ENCODE peak calls at places on chromosome 1, in nine cellular contexts. D, R, F, L, G, O, X, A and Z are unnamed samples.

GRCh38 chr1:202143768-202144509 is 598 bp downstream of the ARL8A start:
- DNase-seq in A (no peak), O (no peak), D (peak; percentile 19), G (no peak), X (peak; percentile 49), F (peak; percentile 71), R (no peak), L (peak; percentile 62), Z (peak; percentile 56)

GRCh38 chr1:198848206-198848605 is 209.4 kb downstream of the PTPRC start:
- DNase-seq in O (peak; percentile 27), R (peak; percentile 10), D (peak; percentile 42), X (no peak), A (no peak), L (no peak), G (no peak), F (no peak), Z (no peak)

GRCh38 chr1:94316836-94317789 is 79.7 kb upstream of the ARHGAP29 start:
- DNase-seq in O (peak; percentile 56), X (no peak), G (peak; percentile 59), A (no peak), D (peak; percentile 72), R (peak; percentile 52), L (no peak), F (no peak), Z (no peak)

GRCh38 chr1:39507230-39507928 is 15.9 kb downstream of the BMP8A start:
- DNase-seq in F (no peak), X (no peak), G (peak; percentile 27), D (no peak), R (no peak), A (no peak), L (peak; percentile 71), O (no peak), Z (peak; percentile 81)

GRCh38 chr1:38915352-38915948 is 26.2 kb downstream of the RHBDL2 start:
- DNase-seq in D (peak; percentile 7), R (peak; percentile 60), A (no peak), L (no peak), F (no peak), O (no peak), G (no peak), X (no peak), Z (no peak)

GRCh38 chr1:209839875-209840491 is 12.2 kb downstream of the UTP25 start:
- DNase-seq in A (peak; percentile 65), O (peak; percentile 97), R (peak; percentile 98), D (peak; percentile 98), L (no peak), F (no peak), G (peak; percentile 96), X (no peak), Z (no peak)

GRCh38 chr1:93707956-93708355 is 26.3 kb upstream of the BCAR3 start:
- DNase-seq in F (no peak), D (no peak), X (no peak), L (no peak), O (no peak), G (no peak), A (no peak), R (no peak), Z (no peak)

GRCh38 chr1:75203415-75204277 is 69.5 kb downstream of the LHX8 start:
- DNase-seq in L (peak; percentile 63), O (peak; percentile 26), A (peak; percentile 54), R (peak; percentile 47), D (peak; percentile 47), F (peak; percentile 5), X (no peak), G (peak; percentile 65), Z (peak; percentile 58)

GRCh38 chr1:112298558-112298957 is 97.5 kb upstream of the CTTNBP2NL start:
- DNase-seq in L (peak; percentile 80), O (no peak), R (peak; percentile 42), D (peak; percentile 23), G (peak; percentile 73), X (peak; percentile 58), A (peak; percentile 48), F (peak; percentile 60), Z (peak; percentile 93)

GRCh38 chr1:15941044-15941840 is 34.7 kb downstream of the ZBTB17 start:
- DNase-seq in G (no peak), R (no peak), O (no peak), D (no peak), A (no peak), L (no peak), F (peak; percentile 5), X (no peak), Z (peak; percentile 46)
- H3K9ac ChIP-seq in G (no peak overlapping the region), R (no peak overlapping the region), O (no peak overlapping the region), D (no peak overlapping the region), A (no peak overlapping the region), L (no peak overlapping the region), F (no peak overlapping the region), X (no peak overlapping the region), Z (no peak overlapping the region)

GRCh38 chr1:205041121-205041758 is 1.8 kb upstream of the CNTN2 start:
- DNase-seq in O (no peak), G (no peak), X (no peak), F (no peak), A (no peak), L (no peak), R (no peak), D (no peak), Z (no peak)

GRCh38 chr1:205042911-205043806 is at the start of gene CNTN2:
- DNase-seq in A (no peak), O (no peak), G (no peak), F (no peak), R (no peak), L (peak; percentile 77), X (no peak), D (no peak), Z (peak; percentile 80)

GRCh38 chr1:205037539-205037938 is 5.5 kb upstream of the CNTN2 start:
- DNase-seq in O (no peak), A (no peak), D (no peak), L (no peak), R (no peak), F (no peak), X (no peak), G (no peak), Z (no peak)

GRCh38 chr1:205041998-205042910 is 758 bp upstream of the CNTN2 start:
- DNase-seq in D (no peak), F (no peak), X (no peak), L (no peak), G (no peak), O (no peak), R (no peak), A (no peak), Z (no peak)

GRCh38 chr1:205038132-205038786 is 4.8 kb upstream of the CNTN2 start:
- DNase-seq in R (no peak), D (no peak), F (no peak), O (no peak), A (no peak), L (no peak), X (no peak), G (no peak), Z (no peak)
- H3K4me3 ChIP-seq in R (no peak overlapping the region), D (no peak overlapping the region), F (no peak overlapping the region), O (no peak overlapping the region), A (no peak overlapping the region), L (no peak overlapping the region), X (no peak overlapping the region), G (no peak overlapping the region), Z (no peak overlapping the region)

DNA sequence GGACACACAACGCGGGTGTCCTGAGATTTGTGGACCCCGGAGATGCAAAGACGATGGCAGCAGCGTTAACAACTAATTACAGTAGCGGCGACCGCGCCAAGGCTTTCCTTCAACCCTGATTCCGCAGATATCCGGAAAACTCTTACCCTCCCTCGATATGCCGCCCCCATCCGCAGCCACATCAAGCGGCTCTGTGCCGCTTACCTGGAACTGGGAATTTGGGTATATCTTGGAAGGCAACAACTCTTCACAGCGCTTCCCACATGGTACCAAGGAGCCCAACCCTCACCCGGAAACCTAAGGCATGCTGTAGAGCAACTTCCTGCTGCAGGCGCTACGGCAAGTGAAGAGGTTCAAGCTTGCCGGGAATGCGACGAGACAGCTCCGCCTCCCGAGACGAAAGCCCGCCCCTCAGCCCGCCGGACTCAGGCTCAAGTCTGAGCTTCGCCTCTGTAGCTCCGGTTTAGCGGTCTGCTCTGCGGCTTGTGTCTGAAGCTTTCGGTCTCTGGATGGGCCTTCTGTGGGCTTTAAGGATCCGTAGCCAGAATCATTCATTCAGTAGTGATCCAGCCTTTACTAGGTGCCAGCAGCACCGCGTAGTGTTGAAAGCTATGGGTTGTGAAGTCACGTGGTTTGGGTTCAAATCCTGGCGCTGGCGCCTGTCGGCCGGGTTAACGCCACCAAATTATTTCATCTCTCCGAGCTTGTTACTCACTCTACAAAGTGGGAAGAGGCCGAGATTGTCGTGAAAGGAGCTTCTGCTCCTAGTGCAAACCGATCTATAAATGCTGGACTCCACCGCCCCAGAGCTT is at the start of gene HEATR1:
- DNase-seq in A (peak; percentile 91), R (peak; percentile 96), G (peak; percentile 88), O (peak; percentile 96), X (peak; percentile 94), F (peak; percentile 92), D (peak; percentile 98), L (peak; percentile 95), Z (peak; percentile 98)
- TF ChIP-seq CTCF in A (no peak), R (no peak), G (no peak), O (no peak), X (no peak), F (peak; percentile 17), D (peak; percentile 5), L (no peak), Z (no peak)

GRCh38 chr1:235648954-235649721 is 446 bp downstream of the GNG4 start:
- DNase-seq in D (peak; percentile 72), X (peak; percentile 68), L (peak; percentile 91), O (peak; percentile 48), F (peak; percentile 61), G (peak; percentile 38), A (no peak), R (peak; percentile 67), Z (peak; percentile 91)
- H3K9ac ChIP-seq in D (no peak overlapping the region), X (peak overlapping the region; percentile 19), L (no peak overlapping the region), O (no peak overlapping the region), F (no peak overlapping the region), G (no peak overlapping the region), A (peak overlapping the region; percentile 52), R (no peak overlapping the region), Z (no peak overlapping the region)

DNA sequence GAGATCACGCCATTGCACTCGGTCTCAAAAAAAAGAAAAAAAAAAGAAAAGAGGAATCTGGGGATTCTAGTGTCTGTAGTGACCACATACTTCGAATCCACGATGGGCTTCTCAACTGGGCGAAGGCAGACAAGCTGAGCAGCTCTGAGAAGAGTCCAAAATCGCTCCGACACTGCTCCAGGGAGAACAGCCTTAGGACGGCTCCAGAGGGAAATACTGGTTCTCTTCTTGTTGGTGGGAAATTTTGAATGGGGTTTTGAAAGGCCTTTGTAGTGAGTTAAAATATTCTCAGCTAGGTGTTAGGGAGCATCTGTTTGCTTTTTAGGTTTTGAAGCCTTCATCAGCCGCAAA is 18.3 kb upstream of the HJV start:
- DNase-seq in F (no peak), D (no peak), O (no peak), X (no peak), G (peak; percentile 31), L (no peak), A (no peak), R (no peak), Z (no peak)
- H3K4me3 ChIP-seq in F (no peak overlapping the region), D (no peak overlapping the region), O (no peak overlapping the region), X (no peak overlapping the region), G (peak overlapping the region; percentile 79), L (peak overlapping the region; percentile 84), A (no peak overlapping the region), R (no peak overlapping the region), Z (no peak overlapping the region)

GRCh38 chr1:32464716-32465540 is at the start of gene ZBTB8B:
- DNase-seq in X (peak; percentile 78), R (peak; percentile 41), F (no peak), G (peak; percentile 83), A (peak; percentile 26), D (peak; percentile 68), O (peak; percentile 56), L (peak; percentile 98), Z (peak; percentile 99)
- TF ChIP-seq CTCF in X (no peak), R (no peak), F (no peak), G (no peak), A (no peak), D (no peak), O (no peak), L (no peak), Z (no peak)